ENCODE peak calls at places on chromosomes 1 and 21, in nine cellular contexts. R, F, M, A, J, X, H, Q and W are unnamed samples.

GRCh38 chr21:40165671-40166070 is 298.4 kb downstream of the PCP4 start:
- DNase-seq in R (no peak), F (no peak), M (no peak), A (no peak), J (no peak), X (no peak), H (no peak), Q (no peak), W (no peak)

GRCh38 chr1:54317084-54317483 is 89.1 kb downstream of the SSBP3 start:
- DNase-seq in R (no peak), F (no peak), M (no peak), A (no peak), J (no peak), X (no peak), H (no peak), Q (no peak), W (peak; percentile 67)

GRCh38 chr1:44949286-44949685 is 37.1 kb downstream of the EIF2B3 start:
- DNase-seq in R (no peak), F (no peak), M (no peak), A (no peak), J (no peak), X (no peak), H (no peak), Q (no peak), W (peak; percentile 49)

GRCh38 chr1:164723296-164723731 is 164.3 kb downstream of the PBX1 start:
- DNase-seq in R (no peak), F (no peak), M (no peak), A (no peak), J (no peak), X (no peak), H (no peak), Q (no peak), W (no peak)

GRCh38 chr21:36661511-36662309 is 37.2 kb upstream of the SIM2 start:
- DNase-seq in R (no peak), F (peak; percentile 54), M (no peak), A (no peak), J (no peak), X (no peak), H (no peak), Q (peak; percentile 2), W (peak; percentile 44)

GRCh38 chr21:45032332-45032731 is 42.0 kb upstream of the ADARB1 start:
- DNase-seq in R (no peak), F (no peak), M (no peak), A (no peak), J (no peak), X (no peak), H (no peak), Q (no peak), W (no peak)

GRCh38 chr1:64077281-64077940 is 126.0 kb upstream of the UBE2U start:
- DNase-seq in R (no peak), F (no peak), M (no peak), A (no peak), J (no peak), X (no peak), H (no peak), Q (no peak), W (no peak)

GRCh38 chr1:211630236-211631081 is 45.0 kb downstream of the NEK2 start:
- DNase-seq in R (no peak), F (peak; percentile 31), M (no peak), A (no peak), J (no peak), X (no peak), H (no peak), Q (no peak), W (no peak)

GRCh38 chr1:156193208-156193487 is 756 bp upstream of the SLC25A44 start:
- DNase-seq in R (no peak), F (no peak), M (no peak), A (no peak), J (no peak), X (no peak), H (no peak), Q (no peak), W (no peak)

GRCh38 chr1:62912028-62912638 is 128.2 kb downstream of the ATG4C start:
- DNase-seq in R (no peak), F (peak; percentile 37), M (no peak), A (peak; percentile 20), J (no peak), X (no peak), H (no peak), Q (peak; percentile 59), W (peak; percentile 36)

GRCh38 chr1:58982259-58982998 is 198.6 kb upstream of the JUN start:
- DNase-seq in R (no peak), F (no peak), M (no peak), A (no peak), J (no peak), X (no peak), H (no peak), Q (no peak), W (peak; percentile 43)

GRCh38 chr1:204321665-204322064 is 38.1 kb downstream of the PLEKHA6 start:
- DNase-seq in R (no peak), F (peak; percentile 38), M (no peak), A (no peak), J (no peak), X (no peak), H (no peak), Q (peak; percentile 62), W (no peak)

GRCh38 chr1:118927826-118928225 is 60.3 kb downstream of the TBX15 start:
- DNase-seq in R (no peak), F (no peak), M (no peak), A (no peak), J (no peak), X (no peak), H (no peak), Q (no peak), W (no peak)

GRCh38 chr1:201476670-201477344 is 7.8 kb upstream of the PHLDA3 start:
- DNase-seq in R (no peak), F (no peak), M (no peak), A (no peak), J (no peak), X (no peak), H (no peak), Q (peak; percentile 39), W (no peak)

GRCh38 chr1:90729484-90730246 is 12.6 kb upstream of the BARHL2 start:
- DNase-seq in R (no peak), F (no peak), M (no peak), A (no peak), J (no peak), X (no peak), H (no peak), Q (no peak), W (no peak)

GRCh38 chr1:67687649-67688048 is 2.6 kb downstream of the GADD45A start:
- DNase-seq in R (no peak), F (peak; percentile 91), M (no peak), A (no peak), J (no peak), X (no peak), H (no peak), Q (peak; percentile 87), W (no peak)

GRCh38 chr1:12173631-12174121 is 6.9 kb downstream of the TNFRSF1B start:
- DNase-seq in R (peak; percentile 85), F (no peak), M (peak; percentile 63), A (peak; percentile 93), J (no peak), X (no peak), H (no peak), Q (no peak), W (peak; percentile 74)
- H3K4me3 ChIP-seq in R (peak overlapping the region; percentile 5), F (no peak overlapping the region), M (no peak overlapping the region), A (peak overlapping the region; percentile 75), J (no peak overlapping the region), X (no peak overlapping the region), H (no peak overlapping the region), Q (no peak overlapping the region), W (no peak overlapping the region)

DNA sequence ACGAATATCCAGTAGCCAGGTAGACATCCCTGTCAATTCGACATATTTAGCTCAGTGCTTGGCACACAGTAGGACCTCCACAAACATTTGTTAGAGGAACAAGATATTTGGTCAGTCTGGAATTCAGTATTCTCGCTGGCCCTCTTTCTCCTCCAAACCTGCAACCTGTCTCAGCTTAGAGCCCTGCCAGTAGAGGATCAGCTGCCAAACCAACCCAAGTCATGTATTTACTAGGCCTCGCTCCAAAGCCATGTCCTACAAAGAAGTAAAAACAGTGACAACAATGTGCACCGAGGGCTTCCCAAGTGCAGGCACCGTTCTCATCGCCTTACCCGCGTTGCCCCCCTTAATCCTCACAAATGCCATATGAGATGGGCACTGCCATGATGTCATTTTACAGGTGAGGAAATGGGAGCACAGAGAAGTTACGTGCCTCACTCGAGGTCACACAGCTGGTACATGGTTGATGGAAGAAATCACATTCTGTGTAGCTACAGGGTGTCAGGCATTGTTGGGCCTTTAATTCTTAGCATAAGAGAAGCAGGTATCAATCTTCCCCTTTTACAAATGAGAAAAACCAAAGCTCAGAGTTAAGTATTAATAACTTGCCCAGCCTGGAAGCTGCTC is 26.0 kb upstream of the CDCA8 start:
- DNase-seq in R (no peak), F (no peak), M (no peak), A (no peak), J (no peak), X (no peak), H (no peak), Q (no peak), W (no peak)
- H3K27me3 ChIP-seq in R (no peaks in the 10 kb centered on the region), F (peaks cover 14% of the 10 kb centered on the region), M (peaks cover 2% of the 10 kb centered on the region), A (peaks cover 4% of the 10 kb centered on the region), J (no peaks in the 10 kb centered on the region), X (no peaks in the 10 kb centered on the region), H (no peaks in the 10 kb centered on the region), Q (peaks cover 31% of the 10 kb centered on the region), W (no peaks in the 10 kb centered on the region)

GRCh38 chr1:26971590-26971989 is 11.3 kb upstream of the KDF1 start:
- DNase-seq in R (no peak), F (no peak), M (no peak), A (no peak), J (no peak), X (no peak), H (no peak), Q (no peak), W (no peak)

GRCh38 chr1:26970810-26971209 is 10.5 kb upstream of the KDF1 start:
- DNase-seq in R (no peak), F (peak; percentile 44), M (no peak), A (no peak), J (no peak), X (no peak), H (no peak), Q (no peak), W (peak; percentile 67)

GRCh38 chr1:26972821-26973220 is 12.6 kb upstream of the KDF1 start:
- DNase-seq in R (no peak), F (no peak), M (no peak), A (no peak), J (no peak), X (no peak), H (no peak), Q (no peak), W (no peak)

GRCh38 chr1:26976621-26977510 is 16.6 kb upstream of the KDF1 start:
- DNase-seq in R (no peak), F (no peak), M (no peak), A (no peak), J (no peak), X (no peak), H (no peak), Q (no peak), W (no peak)

GRCh38 chr1:26972390-26972789 is 12.1 kb upstream of the KDF1 start:
- DNase-seq in R (no peak), F (peak; percentile 51), M (no peak), A (no peak), J (no peak), X (no peak), H (no peak), Q (no peak), W (no peak)
- H3K4me3 ChIP-seq in R (no peak overlapping the region), F (no peak overlapping the region), M (no peak overlapping the region), A (no peak overlapping the region), J (no peak overlapping the region), X (no peak overlapping the region), H (no peak overlapping the region), Q (no peak overlapping the region), W (no peak overlapping the region)

GRCh38 chr1:2795926-2796325 is 5.6 kb downstream of the TTC34 start:
- DNase-seq in R (no peak), F (no peak), M (no peak), A (no peak), J (no peak), X (no peak), H (no peak), Q (no peak), W (no peak)
- H3K27me3 ChIP-seq in R (peaks cover 3% of the 10 kb centered on the region), F (no peaks in the 10 kb centered on the region), M (no peaks in the 10 kb centered on the region), A (peaks cover 2% of the 10 kb centered on the region), J (no peaks in the 10 kb centered on the region), X (no peaks in the 10 kb centered on the region), H (no peaks in the 10 kb centered on the region), Q (no peaks in the 10 kb centered on the region), W (peaks cover 4% of the 10 kb centered on the region)